ENCODE peak calls at places on chromosomes 6 and 20, in eight cellular contexts. E is nephron progenitor cell, A is Peyer's patch, W is fibroblast of mammary gland, L is A549, Z is fibroblast of pulmonary artery, X is heart left ventricle, M is PC-9. H is an unnamed sample.

GRCh38 chr20:361562-361961 is 14.7 kb downstream of the NRSN2 start:
- DNase-seq in E (no peak), X (no peak), L (no peak), W (no peak), M (no peak), Z (no peak), A (no peak), H (no peak)

GRCh38 chr6:25717856-25718740 is 36.4 kb upstream of the SLC17A4 start:
- DNase-seq in E (no peak), L (peak), Z (peak), X (no peak), A (no peak), W (peak), M (no peak), H (peak)

GRCh38 chr6:113412589-113413367 is 444.4 kb upstream of the MARCKS start:
- DNase-seq in L (no peak), Z (no peak), E (no peak), A (no peak), W (peak), X (no peak), M (no peak), H (no peak)

GRCh38 chr6:6764764-6765434 is 176.4 kb downstream of the LY86 start:
- DNase-seq in X (no peak), E (no peak), Z (no peak), W (no peak), M (no peak), A (no peak), L (no peak), H (no peak)

GRCh38 chr6:89047473-89047872 is 33.1 kb upstream of the PNRC1 start:
- DNase-seq in M (no peak), L (peak), Z (no peak), W (no peak), A (no peak), E (no peak), X (no peak), H (no peak)

GRCh38 chr6:134434019-134434949 is 116.4 kb upstream of the SGK1 start:
- DNase-seq in Z (no peak), E (no peak), X (no peak), A (no peak), L (no peak), W (no peak), M (no peak), H (no peak)

GRCh38 chr20:25699914-25700313 is 3.3 kb upstream of the ZNF337 start:
- DNase-seq in W (peak), L (peak), X (no peak), M (no peak), A (no peak), Z (peak), E (no peak), H (no peak)

GRCh38 chr20:33472868-33473267 is 17.0 kb upstream of the CBFA2T2 start:
- DNase-seq in E (no peak), X (no peak), A (no peak), W (no peak), M (no peak), L (no peak), Z (no peak), H (no peak)

GRCh38 chr6:129317931-129318820 is 391.8 kb downstream of the ARHGAP18 start:
- DNase-seq in W (peak), L (peak), A (no peak), Z (peak), M (peak), E (no peak), X (no peak), H (no peak)

GRCh38 chr20:48128436-48128835 is 343.2 kb upstream of the SULF2 start:
- DNase-seq in W (no peak), E (no peak), Z (no peak), A (no peak), X (no peak), M (peak), L (no peak), H (no peak)

GRCh38 chr6:90454835-90455427 is 131.9 kb downstream of the MAP3K7 start:
- DNase-seq in W (peak), M (no peak), A (no peak), E (no peak), Z (no peak), X (no peak), L (no peak), H (no peak)

GRCh38 chr20:31717478-31717946 is 5.2 kb downstream of the BCL2L1 start:
- DNase-seq in E (no peak), L (no peak), A (no peak), W (no peak), Z (no peak), M (no peak), X (no peak), H (no peak)

GRCh38 chr6:108526739-108527174 is 34.0 kb upstream of the FOXO3 start:
- DNase-seq in Z (peak), E (no peak), X (no peak), M (peak), L (peak), A (no peak), W (peak), H (no peak)

GRCh38 chr20:62799036-62799435 is 2.8 kb downstream of the MRGBP start:
- DNase-seq in W (no peak), X (no peak), E (no peak), L (no peak), M (no peak), A (no peak), Z (no peak), H (no peak)

GRCh38 chr20:62801284-62802010 is 3.2 kb upstream of the OGFR start:
- DNase-seq in X (peak), M (no peak), A (no peak), W (no peak), L (no peak), E (no peak), Z (no peak), H (no peak)

GRCh38 chr20:62799873-62800272 is 3.6 kb downstream of the MRGBP start:
- DNase-seq in W (no peak), Z (no peak), A (no peak), E (no peak), X (no peak), M (no peak), L (no peak), H (no peak)

GRCh38 chr20:62799459-62799858 is 3.2 kb downstream of the MRGBP start:
- DNase-seq in X (no peak), E (no peak), M (no peak), W (no peak), Z (no peak), A (no peak), L (no peak), H (no peak)

DNA sequence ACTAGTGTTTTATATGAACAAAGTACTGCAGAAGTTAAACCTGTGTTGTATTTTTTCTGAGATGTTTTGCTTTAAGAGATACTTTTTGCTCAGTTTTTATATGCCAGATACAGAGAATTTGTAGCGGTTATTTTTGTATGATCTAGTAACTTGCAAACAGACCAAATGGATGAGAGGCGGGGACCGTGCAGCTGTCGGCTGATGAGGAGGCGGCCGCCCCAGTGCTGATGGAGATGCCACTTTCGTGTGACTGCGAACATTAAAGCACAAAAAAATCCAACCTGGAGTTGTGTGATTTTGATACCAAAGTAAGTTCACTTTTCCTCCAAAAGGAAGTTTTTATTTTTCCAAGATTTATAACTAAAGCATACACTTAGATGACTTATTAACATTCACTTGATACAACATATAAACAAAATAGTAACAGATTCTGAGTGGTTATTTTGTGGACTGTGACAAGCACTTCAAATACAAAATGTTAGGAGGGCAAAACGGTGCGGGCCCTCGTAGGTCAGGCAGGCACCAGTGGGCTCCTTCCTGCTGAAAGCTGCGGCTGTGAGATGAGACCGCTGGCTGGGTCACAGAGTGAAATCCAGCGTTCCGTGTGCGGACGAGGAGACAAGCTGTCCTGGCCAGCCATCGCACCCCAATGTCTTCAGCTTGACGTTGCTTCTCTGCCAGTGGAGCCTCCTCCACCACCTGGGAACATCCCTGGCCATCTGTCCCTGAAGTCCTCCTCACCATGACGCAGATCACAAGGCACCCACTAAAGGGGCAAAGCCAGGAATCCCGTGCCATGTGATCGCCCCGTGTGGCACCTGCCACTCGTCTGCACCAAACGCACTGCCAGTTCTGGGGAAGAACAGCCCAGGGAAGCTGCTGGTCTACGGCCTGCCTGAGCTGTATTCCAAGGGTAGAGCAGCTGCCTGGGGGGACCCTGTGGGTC is 4.0 kb upstream of the OGFR start:
- DNase-seq in W (no peak), E (no peak), X (no peak), Z (no peak), A (no peak), M (no peak), L (no peak), H (no peak)
- TF ChIP-seq CTCF in W (no peak), E (no peak), X (no peak), Z (no peak), A (no peak), M (no peak), L (no peak), H (no peak)

DNA sequence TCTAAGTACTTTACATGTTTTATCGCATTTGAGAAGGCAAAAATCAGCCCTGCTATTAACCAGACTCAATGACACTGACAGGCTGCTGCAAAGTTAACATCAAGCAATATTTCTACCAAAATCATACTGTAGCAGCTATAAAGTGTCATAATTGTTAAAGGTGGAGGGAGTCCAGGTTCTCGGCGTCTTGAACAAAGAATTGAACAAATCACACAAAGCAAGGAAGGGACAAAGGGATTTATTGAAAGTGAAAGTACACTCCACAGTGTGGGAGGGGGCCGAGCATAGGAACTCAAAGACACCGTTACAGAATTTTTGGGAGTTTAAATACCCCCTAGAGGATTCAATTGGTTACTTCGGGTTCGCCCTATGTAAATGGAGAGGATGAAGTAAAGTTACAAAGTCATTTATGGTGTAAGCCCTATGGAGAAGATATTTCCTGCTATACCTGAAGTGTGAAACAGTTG is 12.9 kb upstream of the ZNF391 start:
- DNase-seq in Z (peak), L (no peak), E (no peak), X (no peak), A (no peak), W (peak), M (no peak), H (no peak)
- TF ChIP-seq CTCF in Z (no peak), L (no peak), E (no peak), X (no peak), A (no peak), W (no peak), M (no peak), H (peak)

DNA sequence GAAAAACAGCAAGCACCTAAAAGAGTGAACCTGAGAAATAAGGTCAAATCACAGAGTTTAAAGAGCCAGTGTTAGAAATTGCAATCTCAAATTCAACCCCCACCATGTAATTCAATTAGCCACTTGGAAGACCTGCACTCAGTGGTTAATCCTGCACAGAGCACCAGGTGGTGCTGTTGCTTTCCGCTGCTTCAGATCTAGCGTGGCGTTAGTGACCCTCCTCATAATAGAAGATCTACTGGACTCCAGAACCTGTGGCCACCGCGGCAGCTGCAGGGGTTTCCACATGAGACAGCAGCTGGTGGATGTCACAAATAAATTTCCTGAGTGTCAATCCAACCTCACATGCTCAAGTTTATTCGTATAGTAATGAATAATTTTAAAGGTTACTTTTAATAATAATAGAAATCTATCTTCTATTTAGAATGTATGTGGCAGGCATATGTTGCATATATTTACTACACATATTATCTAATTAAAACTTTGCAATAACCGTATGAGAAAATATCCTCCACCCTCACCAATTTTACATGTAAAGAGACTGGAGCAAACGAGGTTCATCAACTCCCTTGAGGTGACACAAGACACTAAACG is 84.4 kb downstream of the SYNE1 start:
- DNase-seq in A (peak), X (peak), Z (peak), M (peak), W (peak), E (peak), L (peak), H (peak)
- TF ChIP-seq CTCF in A (peak), X (peak), Z (peak), M (peak), W (peak), E (peak), L (peak), H (peak)

GRCh38 chr6:147774856-147775255 is 266.4 kb downstream of the SAMD5 start:
- DNase-seq in W (peak), X (no peak), M (no peak), Z (no peak), L (no peak), A (no peak), E (no peak), H (peak)
- TF ChIP-seq CTCF in W (peak), X (no peak), M (peak), Z (peak), L (no peak), A (no peak), E (no peak), H (peak)

DNA sequence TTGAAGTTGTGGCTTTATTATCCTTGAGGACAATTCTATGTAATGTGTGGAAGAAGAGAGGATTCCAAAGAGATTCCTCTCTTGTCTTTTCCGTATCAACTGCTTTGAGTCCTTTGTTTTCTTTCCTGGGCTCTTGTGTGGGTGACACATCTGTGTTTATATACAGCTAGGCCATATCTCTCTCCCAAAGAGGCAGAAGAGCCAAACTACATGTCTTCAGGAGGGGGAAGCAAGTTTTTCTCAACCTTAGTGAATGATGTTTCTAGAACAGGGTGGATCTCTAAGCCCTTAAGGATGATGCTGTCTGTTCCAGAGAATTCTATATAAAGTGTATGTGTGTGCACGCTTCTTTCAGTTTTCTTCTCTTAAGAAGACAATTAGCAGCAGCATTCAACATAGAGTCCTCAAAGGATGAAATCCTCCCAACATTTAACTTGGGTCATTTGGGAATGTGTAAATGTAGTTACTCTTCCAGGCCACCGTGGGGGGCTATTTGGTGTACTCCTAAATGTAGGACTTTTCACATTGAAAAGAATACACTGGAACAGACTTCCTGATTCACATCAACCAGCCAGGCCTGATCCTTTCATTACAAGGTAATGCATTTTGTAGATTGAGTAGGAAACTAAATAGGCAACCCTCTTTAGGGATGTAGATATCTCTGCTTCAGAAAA is 92.8 kb upstream of the EEF1E1 start:
- DNase-seq in Z (no peak), W (no peak), L (peak), E (no peak), M (no peak), X (no peak), A (no peak), H (peak)
- TF ChIP-seq CTCF in Z (no peak), W (peak), L (no peak), E (no peak), M (no peak), X (no peak), A (no peak), H (peak)

GRCh38 chr6:15282334-15282733 is 36.5 kb downstream of the JARID2 start:
- DNase-seq in A (no peak), Z (no peak), L (no peak), E (no peak), W (no peak), M (no peak), X (no peak), H (no peak)

GRCh38 chr6:15283986-15284361 is 38.1 kb downstream of the JARID2 start:
- DNase-seq in L (no peak), A (no peak), M (no peak), E (no peak), Z (peak), W (no peak), X (no peak), H (no peak)

GRCh38 chr6:15287670-15288069 is 41.8 kb downstream of the JARID2 start:
- DNase-seq in X (no peak), W (no peak), E (no peak), L (no peak), M (no peak), A (peak), Z (no peak), H (no peak)

GRCh38 chr6:15288856-15289255 is 43.0 kb downstream of the JARID2 start:
- DNase-seq in Z (no peak), M (no peak), E (no peak), A (peak), L (no peak), X (no peak), W (no peak), H (no peak)

DNA sequence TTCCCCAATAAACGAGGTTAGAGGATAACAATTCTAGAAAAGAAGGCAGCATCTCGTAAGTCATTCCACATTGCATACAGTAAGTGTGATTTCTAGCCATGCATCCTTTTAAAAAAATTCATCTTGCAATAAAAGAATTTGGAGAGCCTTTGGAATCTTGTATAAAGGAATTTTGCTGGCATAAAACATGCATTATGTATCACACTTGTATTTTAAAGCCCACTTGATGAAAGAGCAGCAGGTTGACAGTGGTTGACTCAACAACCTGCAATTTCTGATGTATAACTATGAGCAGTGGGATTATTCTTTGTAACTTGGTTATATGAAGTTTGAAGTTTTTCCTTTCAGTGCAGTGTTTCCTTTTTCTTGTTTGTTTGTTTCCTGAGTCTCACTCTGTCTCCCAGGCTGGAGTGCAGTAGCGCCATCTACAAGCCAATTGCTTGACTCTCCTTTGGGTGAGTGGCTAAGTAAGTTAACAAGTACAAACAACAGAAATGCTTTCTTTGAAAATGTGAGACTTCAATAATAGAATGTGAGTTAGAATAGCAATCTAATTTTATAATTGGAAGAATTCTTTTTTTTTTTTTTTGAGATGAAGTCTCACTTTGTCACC is 39.9 kb downstream of the JARID2 start:
- DNase-seq in Z (no peak), W (no peak), M (peak), A (peak), E (no peak), L (no peak), X (no peak), H (no peak)
- TF ChIP-seq CTCF in Z (peak), W (no peak), M (no peak), A (peak), E (no peak), L (peak), X (no peak), H (no peak)